ENCODE peak calls at places on chromosomes 11 and 22, in seven cellular contexts. One of them, this sample, is unnamed.

GRCh38 chr11:58495906-58496305 is 12.0 kb downstream of the OR5B21 start:
- DNase-seq in upper lobe of right lung: no peak
- DNase-seq in A549: no peak
- DNase-seq in heart right ventricle: no peak
- DNase-seq in prostate gland: no peak
- DNase-seq in AG04450: no peak
- DNase-seq in H7: peak; percentile 5
- DNase-seq in this sample: no peak

GRCh38 chr11:43573233-43573632 is 107.3 kb upstream of the HSD17B12 start:
- DNase-seq in AG04450: no peak
- DNase-seq in A549: no peak
- DNase-seq in heart right ventricle: no peak
- DNase-seq in prostate gland: no peak
- DNase-seq in H7: peak; percentile 75
- DNase-seq in upper lobe of right lung: no peak
- DNase-seq in this sample: peak; percentile 29

GRCh38 chr11:46353706-46354105 is 6.4 kb downstream of the DGKZ start:
- DNase-seq in A549: no peak
- DNase-seq in heart right ventricle: no peak
- DNase-seq in prostate gland: no peak
- DNase-seq in H7: no peak
- DNase-seq in AG04450: no peak
- DNase-seq in upper lobe of right lung: no peak
- DNase-seq in this sample: no peak

GRCh38 chr11:126288237-126288636 is 5.3 kb downstream of the TIRAP start:
- DNase-seq in AG04450: no peak
- DNase-seq in A549: no peak
- DNase-seq in upper lobe of right lung: no peak
- DNase-seq in heart right ventricle: no peak
- DNase-seq in H7: no peak
- DNase-seq in prostate gland: no peak
- DNase-seq in this sample: no peak

GRCh38 chr11:84583106-84583505 is 1044.0 kb downstream of the DLG2 start:
- DNase-seq in prostate gland: no peak
- DNase-seq in AG04450: no peak
- DNase-seq in H7: no peak
- DNase-seq in A549: no peak
- DNase-seq in upper lobe of right lung: no peak
- DNase-seq in heart right ventricle: no peak
- DNase-seq in this sample: no peak

GRCh38 chr11:78790784-78791183 is 216.1 kb upstream of the NARS2 start:
- DNase-seq in AG04450: no peak
- DNase-seq in H7: no peak
- DNase-seq in A549: no peak
- DNase-seq in upper lobe of right lung: no peak
- DNase-seq in heart right ventricle: no peak
- DNase-seq in prostate gland: no peak
- DNase-seq in this sample: no peak

GRCh38 chr22:31488346-31488883 is 1.2 kb downstream of the EIF4ENIF1 start:
- DNase-seq in prostate gland: no peak
- DNase-seq in heart right ventricle: no peak
- DNase-seq in H7: no peak
- DNase-seq in A549: no peak
- DNase-seq in AG04450: no peak
- DNase-seq in upper lobe of right lung: no peak
- DNase-seq in this sample: no peak

GRCh38 chr22:27677895-27678458 is 123.6 kb downstream of the MN1 start:
- DNase-seq in prostate gland: no peak
- DNase-seq in A549: no peak
- DNase-seq in AG04450: no peak
- DNase-seq in H7: peak; percentile 8
- DNase-seq in heart right ventricle: no peak
- DNase-seq in upper lobe of right lung: no peak
- DNase-seq in this sample: no peak

GRCh38 chr22:30829901-30830550 is 135.4 kb downstream of the OSBP2 start:
- DNase-seq in A549: peak; percentile 85
- DNase-seq in H7: peak; percentile 25
- DNase-seq in prostate gland: no peak
- DNase-seq in AG04450: peak; percentile 68
- DNase-seq in heart right ventricle: no peak
- DNase-seq in upper lobe of right lung: peak; percentile 23
- DNase-seq in this sample: peak; percentile 93

GRCh38 chr11:71263391-71263790 is 11.0 kb upstream of the SHANK2 start:
- DNase-seq in heart right ventricle: no peak
- DNase-seq in upper lobe of right lung: no peak
- DNase-seq in prostate gland: no peak
- DNase-seq in A549: no peak
- DNase-seq in AG04450: no peak
- DNase-seq in H7: no peak
- DNase-seq in this sample: no peak

GRCh38 chr22:43185860-43186261 is 1.1 kb downstream of the TTLL12 start:
- DNase-seq in prostate gland: peak; percentile 86
- DNase-seq in upper lobe of right lung: no peak
- DNase-seq in H7: peak; percentile 82
- DNase-seq in AG04450: no peak
- DNase-seq in heart right ventricle: peak; percentile 35
- DNase-seq in A549: peak; percentile 26
- DNase-seq in this sample: peak; percentile 39

GRCh38 chr11:120652705-120653335 is 141.3 kb downstream of the GRIK4 start:
- DNase-seq in heart right ventricle: no peak
- DNase-seq in A549: no peak
- DNase-seq in upper lobe of right lung: no peak
- DNase-seq in prostate gland: no peak
- DNase-seq in AG04450: no peak
- DNase-seq in H7: no peak
- DNase-seq in this sample: peak; percentile 21

GRCh38 chr11:128582496-128583366 is 4.6 kb downstream of the ETS1 start:
- DNase-seq in upper lobe of right lung: no peak
- DNase-seq in H7: peak; percentile 60
- DNase-seq in A549: peak; percentile 15
- DNase-seq in AG04450: peak; percentile 89
- DNase-seq in prostate gland: no peak
- DNase-seq in heart right ventricle: no peak
- DNase-seq in this sample: peak; percentile 93

GRCh38 chr11:46649180-46649738 is 31.9 kb downstream of the ATG13 start:
- DNase-seq in prostate gland: peak; percentile 39
- DNase-seq in A549: no peak
- DNase-seq in upper lobe of right lung: no peak
- DNase-seq in AG04450: peak; percentile 91
- DNase-seq in heart right ventricle: peak; percentile 84
- DNase-seq in H7: no peak
- DNase-seq in this sample: peak; percentile 98

GRCh38 chr22:25673721-25674120 is 68.3 kb upstream of the MYO18B start:
- DNase-seq in heart right ventricle: no peak
- DNase-seq in H7: no peak
- DNase-seq in upper lobe of right lung: no peak
- DNase-seq in A549: no peak
- DNase-seq in prostate gland: no peak
- DNase-seq in AG04450: no peak
- DNase-seq in this sample: no peak

GRCh38 chr22:27097933-27098332 is 440.5 kb downstream of the MIAT start:
- DNase-seq in prostate gland: no peak
- DNase-seq in AG04450: no peak
- DNase-seq in heart right ventricle: no peak
- DNase-seq in H7: no peak
- DNase-seq in A549: no peak
- DNase-seq in upper lobe of right lung: no peak
- DNase-seq in this sample: no peak

GRCh38 chr11:36073411-36074203 is 129.7 kb downstream of the LDLRAD3 start:
- DNase-seq in AG04450: peak; percentile 72
- DNase-seq in heart right ventricle: peak; percentile 46
- DNase-seq in A549: no peak
- DNase-seq in H7: no peak
- DNase-seq in prostate gland: no peak
- DNase-seq in upper lobe of right lung: no peak
- DNase-seq in this sample: peak; percentile 88

GRCh38 chr22:48578138-48579034 is 1249.3 kb downstream of the BRD1 start:
- DNase-seq in prostate gland: no peak
- DNase-seq in A549: no peak
- DNase-seq in H7: no peak
- DNase-seq in AG04450: no peak
- DNase-seq in heart right ventricle: no peak
- DNase-seq in upper lobe of right lung: no peak
- DNase-seq in this sample: no peak

GRCh38 chr11:72008728-72009127 is 10.0 kb downstream of the IL18BP start:
- DNase-seq in A549: no peak
- DNase-seq in AG04450: no peak
- DNase-seq in H7: peak; percentile 14
- DNase-seq in prostate gland: no peak
- DNase-seq in upper lobe of right lung: no peak
- DNase-seq in heart right ventricle: no peak
- DNase-seq in this sample: no peak

GRCh38 chr11:123261345-123262106 is 66.5 kb upstream of the CLMP start:
- DNase-seq in prostate gland: peak; percentile 54
- DNase-seq in A549: peak; percentile 71
- DNase-seq in H7: peak; percentile 90
- DNase-seq in AG04450: no peak
- DNase-seq in upper lobe of right lung: peak; percentile 92
- DNase-seq in heart right ventricle: peak; percentile 78
- DNase-seq in this sample: peak; percentile 78
- H3K4me3 ChIP-seq in prostate gland: no peak overlapping the region
- H3K4me3 ChIP-seq in A549: peak overlapping the region; percentile 30
- H3K4me3 ChIP-seq in H7: no peak overlapping the region
- H3K4me3 ChIP-seq in AG04450: peak overlapping the region; percentile 20
- H3K4me3 ChIP-seq in upper lobe of right lung: peak overlapping the region; percentile 36
- H3K4me3 ChIP-seq in heart right ventricle: peak overlapping the region; percentile 31
- H3K4me3 ChIP-seq in this sample: no peak overlapping the region

GRCh38 chr11:70122490-70123198 is 44.5 kb downstream of the ANO1 start:
- DNase-seq in A549: no peak
- DNase-seq in prostate gland: no peak
- DNase-seq in H7: no peak
- DNase-seq in upper lobe of right lung: no peak
- DNase-seq in heart right ventricle: no peak
- DNase-seq in AG04450: no peak
- DNase-seq in this sample: no peak
- H3K4me3 ChIP-seq in A549: no peak overlapping the region
- H3K4me3 ChIP-seq in prostate gland: no peak overlapping the region
- H3K4me3 ChIP-seq in H7: no peak overlapping the region
- H3K4me3 ChIP-seq in upper lobe of right lung: no peak overlapping the region
- H3K4me3 ChIP-seq in heart right ventricle: no peak overlapping the region
- H3K4me3 ChIP-seq in AG04450: no peak overlapping the region
- H3K4me3 ChIP-seq in this sample: no peak overlapping the region

DNA sequence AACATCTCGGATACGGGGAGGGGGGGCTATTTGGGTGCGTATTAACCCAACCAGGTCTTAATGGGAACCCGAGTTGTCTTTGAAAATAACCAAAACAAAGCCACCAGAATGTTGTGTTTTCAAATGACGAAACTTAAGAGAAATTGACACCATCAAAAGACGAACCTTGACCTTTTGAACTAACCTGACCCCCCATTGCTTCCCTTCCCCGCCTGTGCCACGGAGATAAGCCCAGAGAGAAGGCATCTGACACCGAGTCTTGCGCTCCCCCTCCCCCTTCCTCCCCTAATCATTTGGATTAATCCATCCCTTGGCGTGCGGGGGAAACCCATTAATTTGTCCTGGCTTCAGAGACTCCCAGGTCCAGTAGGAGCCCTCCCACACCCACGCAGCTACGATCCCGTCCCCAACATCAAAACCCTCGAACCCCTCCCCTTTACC is 4.5 kb upstream of the GCAT start:
- DNase-seq in upper lobe of right lung: no peak
- DNase-seq in AG04450: no peak
- DNase-seq in prostate gland: no peak
- DNase-seq in A549: no peak
- DNase-seq in H7: peak; percentile 88
- DNase-seq in heart right ventricle: no peak
- DNase-seq in this sample: no peak
- H3K4me3 ChIP-seq in upper lobe of right lung: no peak overlapping the region
- H3K4me3 ChIP-seq in AG04450: no peak overlapping the region
- H3K4me3 ChIP-seq in prostate gland: no peak overlapping the region
- H3K4me3 ChIP-seq in A549: peak overlapping the region; percentile 64
- H3K4me3 ChIP-seq in H7: peak overlapping the region; percentile 67
- H3K4me3 ChIP-seq in heart right ventricle: peak overlapping the region; percentile 72
- H3K4me3 ChIP-seq in this sample: peak overlapping the region; percentile 58

GRCh38 chr11:134613646-134614045 is 201.6 kb upstream of the B3GAT1 start:
- DNase-seq in heart right ventricle: no peak
- DNase-seq in H7: no peak
- DNase-seq in prostate gland: no peak
- DNase-seq in AG04450: no peak
- DNase-seq in upper lobe of right lung: no peak
- DNase-seq in A549: no peak
- DNase-seq in this sample: no peak
- H3K4me3 ChIP-seq in heart right ventricle: no peak overlapping the region
- H3K4me3 ChIP-seq in H7: no peak overlapping the region
- H3K4me3 ChIP-seq in prostate gland: no peak overlapping the region
- H3K4me3 ChIP-seq in AG04450: no peak overlapping the region
- H3K4me3 ChIP-seq in upper lobe of right lung: no peak overlapping the region
- H3K4me3 ChIP-seq in A549: no peak overlapping the region
- H3K4me3 ChIP-seq in this sample: no peak overlapping the region

GRCh38 chr11:115501895-115502589 is 2.2 kb downstream of the CADM1 start:
- DNase-seq in H7: no peak
- DNase-seq in upper lobe of right lung: no peak
- DNase-seq in AG04450: no peak
- DNase-seq in A549: no peak
- DNase-seq in prostate gland: no peak
- DNase-seq in heart right ventricle: no peak
- DNase-seq in this sample: no peak
- H3K4me3 ChIP-seq in H7: peak overlapping the region; percentile 61
- H3K4me3 ChIP-seq in upper lobe of right lung: peak overlapping the region; percentile 71
- H3K4me3 ChIP-seq in AG04450: peak overlapping the region; percentile 91
- H3K4me3 ChIP-seq in A549: peak overlapping the region; percentile 92
- H3K4me3 ChIP-seq in prostate gland: peak overlapping the region; percentile 53
- H3K4me3 ChIP-seq in heart right ventricle: peak overlapping the region; percentile 75
- H3K4me3 ChIP-seq in this sample: no peak overlapping the region